ENCODE peak calls at places on chromosomes 12 and 14, in six cellular contexts. Q is RCC 7860, J is kidney, B is C1 segment of cervical spinal cord, P is fibroblast of mammary gland, F is B cell. I is an unnamed sample.

GRCh38 chr14:104462651-104463630 is 116.6 kb upstream of the C14orf180 start:
- DNase-seq in Q (no peak), J (no peak), B (no peak), P (peak), F (no peak), I (no peak)

GRCh38 chr12:45973526-45973925 is 16.8 kb downstream of the SCAF11 start:
- DNase-seq in Q (no peak), J (no peak), B (no peak), P (peak), F (no peak), I (no peak)

GRCh38 chr14:32629146-32629545 is 300.0 kb downstream of the AKAP6 start:
- DNase-seq in Q (no peak), J (no peak), B (no peak), P (peak), F (no peak), I (no peak)

GRCh38 chr12:42750356-42750755 is 160.8 kb upstream of the PRICKLE1 start:
- DNase-seq in Q (no peak), J (no peak), B (no peak), P (no peak), F (no peak), I (no peak)

GRCh38 chr12:93805736-93806141 is 128.6 kb downstream of the CRADD start:
- DNase-seq in Q (no peak), J (no peak), B (no peak), P (no peak), F (no peak), I (no peak)

GRCh38 chr14:92665699-92666110 is 82.7 kb downstream of the LGMN start:
- DNase-seq in Q (no peak), J (no peak), B (no peak), P (no peak), F (peak), I (no peak)

GRCh38 chr12:6204533-6205143 is 4.4 kb downstream of the CD9 start:
- DNase-seq in Q (no peak), J (no peak), B (no peak), P (no peak), F (no peak), I (no peak)

GRCh38 chr12:50215033-50215432 is 47.9 kb upstream of the CERS5 start:
- DNase-seq in Q (no peak), J (no peak), B (no peak), P (peak), F (no peak), I (no peak)

GRCh38 chr14:99548285-99548684 is 55.7 kb downstream of the CCDC85C start:
- DNase-seq in Q (no peak), J (no peak), B (no peak), P (no peak), F (no peak), I (no peak)

GRCh38 chr12:54033980-54034783 is 1.3 kb downstream of the HOXC5 start:
- DNase-seq in Q (no peak), J (no peak), B (no peak), P (peak), F (no peak), I (no peak)

GRCh38 chr12:3658327-3659163 is 94.4 kb downstream of the CRACR2A start:
- DNase-seq in Q (no peak), J (no peak), B (no peak), P (peak), F (no peak), I (no peak)